ENCODE peak calls at places on chromosomes 4 and X, in five cellular contexts. Z, U, A, S and C are unnamed samples.

GRCh38 chrX:19758536-19758935 is 128.9 kb downstream of the SH3KBP1 start:
- DNase-seq in Z (no peak), U (no peak), A (no peak), S (no peak), C (no peak)

GRCh38 chrX:18360867-18361266 is 6.4 kb upstream of the SCML2 start:
- DNase-seq in Z (no peak), U (no peak), A (no peak), S (no peak), C (no peak)

GRCh38 chr4:109411964-109412363 is 21.7 kb upstream of the SEC24B start:
- DNase-seq in Z (no peak), U (no peak), A (no peak), S (no peak), C (no peak)

GRCh38 chr4:90904018-90904417 is 776.8 kb downstream of the CCSER1 start:
- DNase-seq in Z (no peak), U (no peak), A (no peak), S (peak), C (no peak)

GRCh38 chrX:2401590-2402360 is 99.0 kb downstream of the DHRSX start:
- DNase-seq in Z (peak), U (no peak), A (no peak), S (peak), C (peak)

GRCh38 chrX:31224321-31225012 is 152.6 kb upstream of the FTHL17 start:
- DNase-seq in Z (no peak), U (no peak), A (no peak), S (no peak), C (no peak)

GRCh38 chrX:18490816-18491215 is 65.4 kb downstream of the CDKL5 start:
- DNase-seq in Z (no peak), U (no peak), A (no peak), S (peak), C (no peak)

GRCh38 chr4:53816561-53816960 is 225.3 kb upstream of the LNX1 start:
- DNase-seq in Z (no peak), U (peak), A (no peak), S (no peak), C (no peak)

GRCh38 chr4:86306816-86307215 is 53.0 kb downstream of the MAPK10 start:
- DNase-seq in Z (no peak), U (no peak), A (no peak), S (no peak), C (no peak)

GRCh38 chr4:17781831-17782287 is 438 bp upstream of the FAM184B start:
- DNase-seq in Z (no peak), U (no peak), A (no peak), S (no peak), C (no peak)

GRCh38 chr4:23847158-23847557 is 42.7 kb downstream of the PPARGC1A start:
- DNase-seq in Z (no peak), U (no peak), A (no peak), S (no peak), C (no peak)

GRCh38 chrX:1484638-1485019 is 31.9 kb upstream of the ASMTL start:
- DNase-seq in Z (no peak), U (no peak), A (no peak), S (no peak), C (no peak)

GRCh38 chr4:31539279-31540074 is 819.3 kb downstream of the PCDH7 start:
- DNase-seq in Z (peak), U (no peak), A (no peak), S (no peak), C (no peak)

GRCh38 chr4:106868381-106869035 is 167.6 kb downstream of the DKK2 start:
- DNase-seq in Z (no peak), U (no peak), A (no peak), S (no peak), C (no peak)

GRCh38 chr4:140330311-140330900 is 43.0 kb upstream of the SCOC start:
- DNase-seq in Z (no peak), U (peak), A (no peak), S (no peak), C (no peak)

GRCh38 chr4:38654273-38654672 is 9.7 kb upstream of the KLF3 start:
- DNase-seq in Z (no peak), U (no peak), A (no peak), S (no peak), C (no peak)

GRCh38 chr4:185838514-185839203 is 26.7 kb upstream of the SORBS2 start:
- DNase-seq in Z (no peak), U (no peak), A (no peak), S (no peak), C (no peak)

GRCh38 chr4:147285751-147286150 is 195.1 kb upstream of the EDNRA start:
- DNase-seq in Z (no peak), U (no peak), A (no peak), S (no peak), C (no peak)

GRCh38 chr4:59597536-59598232 is 1602.4 kb upstream of the ADGRL3 start:
- DNase-seq in Z (no peak), U (no peak), A (peak), S (no peak), C (no peak)

GRCh38 chr4:8238515-8239053 is 31.0 kb upstream of the HTRA3 start:
- DNase-seq in Z (no peak), U (peak), A (no peak), S (no peak), C (no peak)

GRCh38 chr4:14827111-14827510 is 175.2 kb upstream of the CPEB2 start:
- DNase-seq in Z (no peak), U (no peak), A (peak), S (no peak), C (peak)

GRCh38 chr4:184942447-184943425 is 75.6 kb upstream of the HELT start:
- DNase-seq in Z (no peak), U (no peak), A (no peak), S (no peak), C (no peak)

GRCh38 chr4:8225704-8226443 is 26.8 kb downstream of the SH3TC1 start:
- DNase-seq in Z (no peak), U (no peak), A (no peak), S (no peak), C (no peak)

GRCh38 chr4:26590639-26591038 is 6.8 kb downstream of the TBC1D19 start:
- DNase-seq in Z (no peak), U (no peak), A (no peak), S (no peak), C (no peak)

GRCh38 chrX:11786862-11787261 is 28.8 kb downstream of the MSL3 start:
- DNase-seq in Z (no peak), U (no peak), A (no peak), S (no peak), C (no peak)

GRCh38 chrX:49269768-49270248 is at the start of gene PPP1R3F:
- DNase-seq in Z (peak), U (peak), A (no peak), S (no peak), C (no peak)

GRCh38 chrX:41559662-41560061 is 112.5 kb downstream of the NYX start:
- DNase-seq in Z (no peak), U (peak), A (no peak), S (peak), C (no peak)